ENCODE peak calls at places on chromosomes 3 and 15, in five cellular contexts. One of them, this sample, is unnamed.

GRCh38 chr15:98160236-98160635 is 199.7 kb downstream of the ARRDC4 start:
- DNase-seq in NCI-H460: no peak
- DNase-seq in ELR: no peak
- DNase-seq in NCI-H446: no peak
- DNase-seq in AML-193: peak
- DNase-seq in this sample: no peak

GRCh38 chr3:70658779-70659310 is 346.4 kb upstream of the MDFIC2 start:
- DNase-seq in NCI-H460: no peak
- DNase-seq in NCI-H446: no peak
- DNase-seq in ELR: no peak
- DNase-seq in AML-193: no peak
- DNase-seq in this sample: no peak

GRCh38 chr3:9630550-9631139 is 18.7 kb upstream of the MTMR14 start:
- DNase-seq in NCI-H446: no peak
- DNase-seq in AML-193: no peak
- DNase-seq in ELR: no peak
- DNase-seq in NCI-H460: no peak
- DNase-seq in this sample: no peak

GRCh38 chr3:65318231-65318630 is 630.4 kb upstream of the ADAMTS9 start:
- DNase-seq in AML-193: no peak
- DNase-seq in NCI-H446: no peak
- DNase-seq in NCI-H460: no peak
- DNase-seq in ELR: no peak
- DNase-seq in this sample: no peak

GRCh38 chr3:138329127-138329983 is at the start of gene NME9:
- DNase-seq in NCI-H460: peak
- DNase-seq in ELR: peak
- DNase-seq in NCI-H446: peak
- DNase-seq in AML-193: peak
- DNase-seq in this sample: peak

GRCh38 chr15:92430067-92430435 is 36.4 kb downstream of the ST8SIA2 start:
- DNase-seq in AML-193: no peak
- DNase-seq in NCI-H460: no peak
- DNase-seq in ELR: no peak
- DNase-seq in NCI-H446: no peak
- DNase-seq in this sample: no peak

GRCh38 chr3:70647823-70648222 is 335.4 kb upstream of the MDFIC2 start:
- DNase-seq in NCI-H446: no peak
- DNase-seq in AML-193: no peak
- DNase-seq in NCI-H460: no peak
- DNase-seq in ELR: no peak
- DNase-seq in this sample: no peak

GRCh38 chr3:14118400-14119165 is 6.1 kb downstream of the CHCHD4 start:
- DNase-seq in AML-193: no peak
- DNase-seq in NCI-H460: no peak
- DNase-seq in ELR: no peak
- DNase-seq in NCI-H446: peak
- DNase-seq in this sample: no peak

GRCh38 chr15:98983333-98983732 is 24.3 kb downstream of the PGPEP1L start:
- DNase-seq in NCI-H446: no peak
- DNase-seq in NCI-H460: peak
- DNase-seq in AML-193: peak
- DNase-seq in ELR: peak
- DNase-seq in this sample: no peak

GRCh38 chr15:74781673-74782595 is at the start of gene CSK:
- DNase-seq in NCI-H446: peak
- DNase-seq in NCI-H460: peak
- DNase-seq in AML-193: peak
- DNase-seq in ELR: peak
- DNase-seq in this sample: peak

GRCh38 chr15:77033729-77034619 is 36.9 kb downstream of the TSPAN3 start:
- DNase-seq in ELR: no peak
- DNase-seq in NCI-H446: no peak
- DNase-seq in AML-193: no peak
- DNase-seq in NCI-H460: no peak
- DNase-seq in this sample: no peak

GRCh38 chr3:36969540-36970432 is 23.1 kb downstream of the EPM2AIP1 start:
- DNase-seq in ELR: peak
- DNase-seq in NCI-H446: peak
- DNase-seq in AML-193: peak
- DNase-seq in NCI-H460: no peak
- DNase-seq in this sample: peak

This sample was measured in NCI-H1436.